ENCODE peak calls at places on chromosomes 7 and 10, in eight cellular contexts. C is mammary epithelial cell, E is Peyer's patch, I is IMR-90, S is activated B cell treated with CpG ODN at 0.5 μM for 24 hours, X is colonic mucosa, J is brain microvascular endothelial cell, P is HFF-Myc. R is an unnamed sample.

GRCh38 chr10:122185643-122186042 is 85.5 kb upstream of the BTBD16 start:
- DNase-seq in C (no peak), E (no peak), I (no peak), J (no peak), X (no peak), P (no peak), S (no peak), R (no peak)

GRCh38 chr7:12475362-12476063 is 71.8 kb upstream of the VWDE start:
- DNase-seq in X (no peak), C (peak), J (peak), P (no peak), I (peak), E (no peak), S (no peak), R (no peak)

GRCh38 chr10:74050653-74051052 is 52.7 kb downstream of the VCL start:
- DNase-seq in S (no peak), J (no peak), P (no peak), I (no peak), C (no peak), X (no peak), E (no peak), R (no peak)

GRCh38 chr7:30276203-30276900 is 8.0 kb upstream of the ZNRF2 start:
- DNase-seq in C (peak), E (peak), J (peak), I (peak), S (no peak), P (no peak), X (no peak), R (peak)

GRCh38 chr7:119943932-119944600 is 328.9 kb upstream of the KCND2 start:
- DNase-seq in P (no peak), C (no peak), I (no peak), E (no peak), X (no peak), S (no peak), J (no peak), R (no peak)

GRCh38 chr7:5237286-5237685 is 45.5 kb upstream of the SLC29A4 start:
- DNase-seq in J (no peak), X (peak), I (peak), S (no peak), P (no peak), C (peak), E (peak), R (no peak)

GRCh38 chr7:64559206-64559605 is 3.7 kb downstream of the ZNF680 start:
- DNase-seq in J (peak), S (no peak), P (no peak), C (no peak), E (no peak), X (no peak), I (no peak), R (no peak)

GRCh38 chr7:77822269-77822668 is 23.7 kb downstream of the PHTF2 start:
- DNase-seq in X (no peak), E (no peak), J (no peak), P (no peak), S (no peak), C (no peak), I (no peak), R (no peak)

GRCh38 chr7:47342646-47343045 is 239.3 kb downstream of the TNS3 start:
- DNase-seq in S (no peak), J (no peak), X (no peak), E (no peak), P (no peak), C (no peak), I (no peak), R (no peak)

GRCh38 chr10:59240581-59241183 is 64.2 kb downstream of the PHYHIPL start:
- DNase-seq in X (peak), S (no peak), P (peak), C (peak), E (no peak), I (peak), J (peak), R (no peak)

GRCh38 chr7:5525271-5526189 is 101.9 kb upstream of the TNRC18 start:
- DNase-seq in C (peak), E (peak), J (no peak), X (peak), P (no peak), S (no peak), I (peak), R (no peak)

GRCh38 chr10:97789770-97790397 is 18.1 kb upstream of the SFRP5 start:
- DNase-seq in E (no peak), C (no peak), P (no peak), S (no peak), J (no peak), I (no peak), X (no peak), R (no peak)

GRCh38 chr7:28958235-28958945 is at the start of gene TRIL:
- DNase-seq in E (peak), C (no peak), I (peak), S (no peak), J (peak), X (peak), P (no peak), R (peak)

GRCh38 chr7:135254-135653 is 57.1 kb upstream of the FAM20C start:
- DNase-seq in C (no peak), J (no peak), E (no peak), X (no peak), I (no peak), S (no peak), P (no peak), R (no peak)

GRCh38 chr7:75946207-75946855 is 31.4 kb downstream of the POR start:
- DNase-seq in I (no peak), E (no peak), X (no peak), P (no peak), J (no peak), S (no peak), C (no peak), R (no peak)

GRCh38 chr10:60343254-60343653 is 46.4 kb downstream of the ANK3 start:
- DNase-seq in J (no peak), X (no peak), C (no peak), E (no peak), I (peak), P (no peak), S (no peak), R (no peak)

GRCh38 chr10:110074298-110074697 is 66.5 kb downstream of the ADD3 start:
- DNase-seq in E (no peak), J (peak), I (no peak), C (no peak), X (no peak), P (peak), S (no peak), R (no peak)

GRCh38 chr7:150826061-150826849 is 25.7 kb downstream of the TMEM176A start:
- DNase-seq in I (no peak), J (no peak), E (peak), X (peak), C (no peak), S (no peak), P (no peak), R (no peak)

GRCh38 chr7:77542399-77542798 is 5.3 kb downstream of the PTPN12 start:
- DNase-seq in C (peak), E (no peak), P (no peak), S (no peak), I (peak), X (no peak), J (no peak), R (no peak)

GRCh38 chr10:125392140-125392539 is 231.8 kb upstream of the CTBP2 start:
- DNase-seq in I (no peak), E (no peak), C (no peak), P (no peak), X (no peak), S (no peak), J (no peak), R (no peak)

GRCh38 chr7:57210212-57210611 is 78.0 kb upstream of the ZNF479 start:
- DNase-seq in P (no peak), J (no peak), X (no peak), E (no peak), I (no peak), S (no peak), C (no peak), R (no peak)
- TF ChIP-seq CTCF in P (no peak), J (no peak), X (no peak), E (no peak), I (no peak), S (no peak), C (no peak), R (no peak)

DNA sequence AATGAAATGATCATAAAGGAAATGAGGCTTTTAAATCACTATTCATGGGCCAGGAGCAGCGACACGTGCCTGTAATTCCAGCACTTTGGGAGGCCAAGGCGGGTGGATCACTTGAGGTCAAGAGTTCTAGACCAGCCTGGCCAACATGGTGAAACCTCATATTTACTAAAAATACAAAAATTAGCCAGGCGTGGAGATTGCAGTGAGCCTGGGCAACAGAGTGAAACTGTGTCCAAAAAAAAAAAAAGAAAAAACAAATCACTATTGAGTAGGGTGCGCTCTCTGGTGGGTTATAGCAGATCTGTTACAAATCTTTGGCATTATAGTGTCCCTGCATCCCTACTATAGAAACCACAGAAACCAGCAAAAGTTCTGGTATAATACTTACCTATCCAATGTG is 72.1 kb downstream of the GLI3 start:
- DNase-seq in I (no peak), J (no peak), S (no peak), E (no peak), X (no peak), C (no peak), P (no peak), R (no peak)
- TF ChIP-seq CTCF in I (no peak), J (no peak), S (no peak), E (no peak), X (no peak), C (no peak), P (no peak), R (no peak)

DNA sequence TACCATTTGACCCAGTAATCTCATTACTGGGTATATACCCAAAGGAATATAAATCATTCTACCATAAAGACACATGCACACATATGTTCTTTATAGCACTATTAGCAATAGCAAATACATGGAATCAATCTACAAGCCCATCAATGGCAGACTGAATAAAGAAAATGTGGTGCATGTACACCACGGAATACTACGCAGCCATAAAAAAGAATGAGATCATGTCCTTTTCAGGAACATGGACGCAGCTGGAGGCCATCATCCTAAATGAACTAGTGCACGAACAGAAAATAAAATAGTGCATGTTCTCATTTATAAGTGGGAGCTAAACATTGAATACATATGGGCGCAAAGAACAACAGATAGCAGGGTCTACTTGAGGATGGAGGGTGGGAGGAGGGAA is 26.6 kb downstream of the NRP1 start:
- DNase-seq in P (no peak), C (no peak), J (no peak), I (no peak), S (no peak), E (no peak), X (no peak), R (no peak)
- TF ChIP-seq CTCF in P (no peak), C (no peak), J (no peak), I (no peak), S (no peak), E (no peak), X (no peak), R (no peak)

GRCh38 chr7:104142147-104142546 is 65.7 kb downstream of the ORC5 start:
- DNase-seq in S (no peak), J (no peak), X (no peak), P (no peak), C (no peak), E (no peak), I (no peak), R (no peak)
- TF ChIP-seq CTCF in S (no peak), J (no peak), X (no peak), P (no peak), C (no peak), E (no peak), I (no peak), R (no peak)

GRCh38 chr7:115346685-115347084 is 424.8 kb downstream of the MDFIC start:
- DNase-seq in S (no peak), J (no peak), C (no peak), P (peak), X (no peak), E (no peak), I (no peak), R (no peak)

GRCh38 chr7:115338016-115338415 is 416.1 kb downstream of the MDFIC start:
- DNase-seq in P (no peak), S (no peak), J (no peak), C (no peak), E (no peak), X (no peak), I (no peak), R (no peak)

GRCh38 chr7:115340828-115341227 is 418.9 kb downstream of the MDFIC start:
- DNase-seq in X (no peak), S (no peak), I (peak), C (peak), P (peak), E (no peak), J (peak), R (no peak)
- TF ChIP-seq CTCF in X (no peak), S (no peak), I (no peak), C (peak), P (no peak), E (no peak), J (peak), R (no peak)

DNA sequence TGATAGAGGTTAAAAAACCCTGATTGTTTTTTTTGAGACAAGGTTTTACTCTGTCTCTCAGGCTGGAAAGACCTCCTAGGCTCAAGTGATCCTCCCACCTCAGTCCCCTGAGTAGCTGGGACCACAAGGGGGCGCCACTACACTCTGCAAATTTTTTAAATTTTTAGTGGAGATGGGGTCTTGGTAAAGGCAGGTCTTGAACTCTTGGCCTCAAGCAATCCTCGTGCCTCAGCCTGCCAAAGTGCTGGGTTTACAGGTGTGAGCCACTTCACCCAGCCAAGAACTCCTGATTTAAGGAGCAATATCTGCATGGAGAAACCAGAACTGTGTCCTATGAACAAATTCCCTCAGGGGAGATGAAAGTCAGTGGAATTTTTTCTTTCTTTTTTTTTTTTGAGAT is 7.3 kb upstream of the KLHDC10 start:
- DNase-seq in I (peak), C (no peak), X (peak), S (peak), E (peak), P (peak), J (peak), R (peak)
- TF ChIP-seq CTCF in I (peak), C (peak), X (peak), S (peak), E (peak), P (peak), J (peak), R (peak)

DNA sequence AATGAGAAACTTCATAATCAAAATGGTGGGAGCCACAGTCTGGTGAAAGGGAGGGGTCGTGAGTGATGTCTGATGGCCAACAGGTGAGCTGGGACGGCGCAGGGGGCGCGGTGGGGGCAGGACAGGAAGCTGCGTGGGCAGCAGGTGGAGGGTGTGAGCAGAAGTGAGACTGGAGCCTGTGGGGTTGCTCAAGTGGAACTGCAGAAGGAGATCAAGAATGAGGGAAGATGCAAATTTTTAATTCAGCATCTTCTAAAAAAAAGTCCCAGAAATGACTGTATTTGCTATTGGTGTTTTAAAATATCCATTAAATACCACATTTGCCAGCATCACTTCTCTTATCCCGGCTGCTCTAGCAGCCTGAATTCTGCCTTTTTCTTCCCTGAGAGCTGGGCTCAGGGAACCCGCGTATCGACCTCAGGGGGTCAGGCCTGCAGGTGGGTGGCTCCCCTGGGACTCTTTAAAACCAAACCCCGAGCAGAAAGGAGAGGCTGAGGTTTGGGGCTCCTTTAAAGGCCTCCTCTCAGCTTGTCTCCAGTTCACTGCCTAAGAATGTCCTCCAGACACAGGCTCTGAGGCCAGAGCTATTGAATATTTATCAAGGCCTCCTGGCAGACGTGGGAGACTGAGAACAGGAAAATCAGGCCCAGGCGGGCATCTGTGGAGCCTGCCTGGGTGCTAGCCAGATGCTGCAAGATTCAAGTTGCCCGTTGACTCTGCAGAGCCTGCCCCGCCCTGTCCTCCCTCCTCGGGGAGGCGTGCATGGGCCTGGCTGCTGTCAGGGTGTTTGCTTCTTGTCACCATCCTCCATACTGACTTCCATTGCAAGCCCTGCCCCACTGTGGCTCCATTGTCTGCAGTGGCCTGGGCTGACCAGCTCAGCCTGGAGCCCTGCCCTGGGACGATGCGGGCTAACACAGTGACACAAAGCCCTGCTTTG is 53.9 kb downstream of the SYPL1 start:
- DNase-seq in J (no peak), X (peak), I (no peak), E (peak), P (no peak), C (peak), S (peak), R (no peak)
- TF ChIP-seq CTCF in J (no peak), X (no peak), I (no peak), E (no peak), P (no peak), C (peak), S (no peak), R (no peak)

GRCh38 chr10:120575411-120575810 is 118.4 kb downstream of the PLPP4 start:
- DNase-seq in X (no peak), P (no peak), S (no peak), J (no peak), C (no peak), I (no peak), E (no peak), R (no peak)

GRCh38 chr10:120578123-120578522 is 121.1 kb downstream of the PLPP4 start:
- DNase-seq in I (no peak), S (no peak), P (no peak), E (no peak), C (no peak), X (no peak), J (no peak), R (no peak)

GRCh38 chr10:120573355-120573754 is 116.3 kb downstream of the PLPP4 start:
- DNase-seq in J (no peak), X (no peak), E (no peak), I (no peak), C (no peak), S (no peak), P (no peak), R (no peak)

GRCh38 chr10:120571256-120571655 is 114.2 kb downstream of the PLPP4 start:
- DNase-seq in J (no peak), I (no peak), X (no peak), S (no peak), E (no peak), C (no peak), P (no peak), R (no peak)

GRCh38 chr10:120574986-120575385 is 118.0 kb downstream of the PLPP4 start:
- DNase-seq in I (no peak), E (no peak), C (no peak), J (no peak), S (no peak), P (no peak), X (no peak), R (no peak)
- TF ChIP-seq CTCF in I (no peak), E (no peak), C (no peak), J (no peak), S (no peak), P (no peak), X (no peak), R (no peak)

GRCh38 chr10:127720903-127721302 is 16.1 kb upstream of the FOXI2 start:
- DNase-seq in C (no peak), S (no peak), I (no peak), X (no peak), E (no peak), P (no peak), J (no peak), R (no peak)

GRCh38 chr10:127715249-127715648 is 21.7 kb upstream of the FOXI2 start:
- DNase-seq in I (no peak), P (no peak), J (no peak), S (no peak), C (no peak), E (no peak), X (no peak), R (no peak)

GRCh38 chr10:127720142-127720541 is 16.8 kb upstream of the FOXI2 start:
- DNase-seq in C (no peak), S (no peak), X (no peak), P (no peak), E (no peak), I (no peak), J (no peak), R (no peak)

GRCh38 chr10:127715782-127716378 is 21.1 kb upstream of the FOXI2 start:
- DNase-seq in X (no peak), I (no peak), C (no peak), J (no peak), P (no peak), S (no peak), E (no peak), R (no peak)
- TF ChIP-seq CTCF in X (peak), I (peak), C (peak), J (peak), P (no peak), S (no peak), E (no peak), R (peak)

GRCh38 chr10:113643183-113643582 is 20.7 kb downstream of the NRAP start:
- DNase-seq in J (no peak), X (no peak), S (no peak), P (no peak), I (no peak), E (no peak), C (no peak), R (no peak)
- TF ChIP-seq CTCF in J (no peak), X (no peak), S (no peak), P (no peak), I (no peak), E (no peak), C (no peak), R (no peak)